ENCODE peak calls at places on chromosomes 16 and 17, in four cellular contexts. H is ACHN, E is left ventricle myocardium inferior, P is DMS53. T is an unnamed sample.

GRCh38 chr17:75087558-75088453 is at the start of gene SLC16A5:
- DNase-seq in H (no peak), E (peak; percentile 91), P (peak; percentile 91), T (peak; percentile 94)

GRCh38 chr17:83179811-83180210 is 100.4 kb downstream of the METRNL start:
- DNase-seq in H (no peak), E (no peak), P (no peak), T (no peak)

GRCh38 chr16:69855587-69855986 is 93.5 kb downstream of the WWP2 start:
- DNase-seq in H (no peak), E (no peak), P (no peak), T (no peak)

GRCh38 chr16:64933890-64934289 is 188.0 kb downstream of the CDH11 start:
- DNase-seq in H (no peak), E (peak; percentile 19), P (no peak), T (peak; percentile 33)

GRCh38 chr17:81000631-81001357 is 9.2 kb downstream of the CHMP6 start:
- DNase-seq in H (no peak), E (no peak), P (no peak), T (no peak)

GRCh38 chr17:29590979-29591736 is 1.7 kb upstream of the GIT1 start:
- DNase-seq in H (peak; percentile 22), E (no peak), P (peak; percentile 82), T (peak; percentile 61)

GRCh38 chr16:1105888-1106620 is 10.0 kb upstream of the C1QTNF8 start:
- DNase-seq in H (peak; percentile 71), E (peak; percentile 47), P (peak; percentile 63), T (peak; percentile 68)

GRCh38 chr17:78329263-78330059 is 30.4 kb downstream of the SOCS3 start:
- DNase-seq in H (peak; percentile 92), E (no peak), P (no peak), T (no peak)

GRCh38 chr16:75570351-75571104 is 4.3 kb downstream of the GABARAPL2 start:
- DNase-seq in H (no peak), E (no peak), P (no peak), T (no peak)

GRCh38 chr17:32551186-32551955 is 64.6 kb downstream of the CDK5R1 start:
- DNase-seq in H (peak; percentile 45), E (no peak), P (peak; percentile 6), T (no peak)

GRCh38 chr16:2954647-2955381 is 9.3 kb upstream of the KREMEN2 start:
- DNase-seq in H (no peak), E (no peak), P (peak; percentile 90), T (no peak)

GRCh38 chr17:50297407-50297865 is 23.2 kb downstream of the TMEM92 start:
- DNase-seq in H (peak; percentile 59), E (peak; percentile 64), P (peak; percentile 89), T (peak; percentile 81)

GRCh38 chr17:80095844-80096475 is 5.4 kb upstream of the GAA start:
- DNase-seq in H (no peak), E (no peak), P (no peak), T (no peak)

GRCh38 chr17:3636908-3637373 is 381 bp downstream of the CTNS start:
- DNase-seq in H (peak; percentile 25), E (no peak), P (peak; percentile 39), T (no peak)

GRCh38 chr17:45851022-45851421 is 6.3 kb downstream of the SPPL2C start:
- DNase-seq in H (no peak), E (no peak), P (no peak), T (no peak)

GRCh38 chr17:39563476-39563875 is 44.2 kb downstream of the NEUROD2 start:
- DNase-seq in H (no peak), E (no peak), P (no peak), T (peak; percentile 23)

GRCh38 chr17:2789700-2790099 is 6.5 kb upstream of the RAP1GAP2 start:
- DNase-seq in H (no peak), E (no peak), P (no peak), T (no peak)

GRCh38 chr16:981695-982151 is at the start of gene SOX8:
- DNase-seq in H (no peak), E (no peak), P (peak; percentile 50), T (peak; percentile 64)

GRCh38 chr17:17568772-17569195 is 22.7 kb downstream of the PEMT start:
- DNase-seq in H (peak; percentile 69), E (peak; percentile 81), P (peak; percentile 73), T (peak; percentile 76)

GRCh38 chr17:18156171-18156975 is 27.3 kb upstream of the ALKBH5 start:
- DNase-seq in H (peak; percentile 59), E (no peak), P (peak; percentile 18), T (no peak)

GRCh38 chr17:4742629-4743028 is 2.9 kb upstream of the CXCL16 start:
- DNase-seq in H (no peak), E (no peak), P (no peak), T (no peak)